ENCODE peak calls at places on chromosomes 5 and 9, in five cellular contexts. One of them, this sample, is unnamed.
A peak's percentile ranks its signal among the peaks of the same experiment; 100 is the strongest.

GRCh38 chr5:83475540-83476469 is 4.3 kb downstream of the VCAN start:
- DNase-seq in left ventricle myocardium inferior: no peak
- DNase-seq in MCF 10A: peak; percentile 73
- DNase-seq in astrocyte: peak; percentile 96
- DNase-seq in tibial nerve: no peak
- DNase-seq in this sample: no peak

GRCh38 chr5:94969174-94969573 is 315.7 kb downstream of the MCTP1 start:
- DNase-seq in left ventricle myocardium inferior: no peak
- DNase-seq in MCF 10A: peak; percentile 32
- DNase-seq in astrocyte: peak; percentile 1
- DNase-seq in tibial nerve: no peak
- DNase-seq in this sample: no peak

GRCh38 chr5:152470167-152470566 is 65.1 kb upstream of the NMUR2 start:
- DNase-seq in left ventricle myocardium inferior: no peak
- DNase-seq in MCF 10A: no peak
- DNase-seq in astrocyte: no peak
- DNase-seq in tibial nerve: no peak
- DNase-seq in this sample: no peak

GRCh38 chr5:93053825-93054224 is 527.2 kb downstream of the NR2F1-AS1 start:
- DNase-seq in left ventricle myocardium inferior: no peak
- DNase-seq in MCF 10A: peak; percentile 32
- DNase-seq in astrocyte: peak; percentile 20
- DNase-seq in tibial nerve: no peak
- DNase-seq in this sample: no peak

GRCh38 chr5:33088176-33088575 is 352.6 kb upstream of the TARS1 start:
- DNase-seq in left ventricle myocardium inferior: no peak
- DNase-seq in MCF 10A: no peak
- DNase-seq in astrocyte: no peak
- DNase-seq in tibial nerve: no peak
- DNase-seq in this sample: no peak

GRCh38 chr5:134132372-134133212 is 18.1 kb downstream of the TCF7 start:
- DNase-seq in left ventricle myocardium inferior: peak; percentile 9
- DNase-seq in MCF 10A: no peak
- DNase-seq in astrocyte: no peak
- DNase-seq in tibial nerve: no peak
- DNase-seq in this sample: no peak

GRCh38 chr9:80040457-80040856 is 468.7 kb downstream of the TLE4 start:
- DNase-seq in left ventricle myocardium inferior: no peak
- DNase-seq in MCF 10A: no peak
- DNase-seq in astrocyte: no peak
- DNase-seq in tibial nerve: no peak
- DNase-seq in this sample: no peak

GRCh38 chr5:107538331-107539162 is 132.2 kb downstream of the EFNA5 start:
- DNase-seq in left ventricle myocardium inferior: no peak
- DNase-seq in MCF 10A: no peak
- DNase-seq in astrocyte: peak; percentile 67
- DNase-seq in tibial nerve: no peak
- DNase-seq in this sample: no peak

GRCh38 chr9:5140151-5140550 is 45.3 kb downstream of the INSL6 start:
- DNase-seq in left ventricle myocardium inferior: no peak
- DNase-seq in MCF 10A: no peak
- DNase-seq in astrocyte: no peak
- DNase-seq in tibial nerve: no peak
- DNase-seq in this sample: no peak

GRCh38 chr9:33818167-33818831 is 1.3 kb downstream of the UBE2R2 start:
- DNase-seq in left ventricle myocardium inferior: peak; percentile 52
- DNase-seq in MCF 10A: no peak
- DNase-seq in astrocyte: no peak
- DNase-seq in tibial nerve: no peak
- DNase-seq in this sample: peak; percentile 68

GRCh38 chr5:129541648-129542251 is 81.7 kb downstream of the ADAMTS19 start:
- DNase-seq in left ventricle myocardium inferior: no peak
- DNase-seq in MCF 10A: peak; percentile 74
- DNase-seq in astrocyte: peak; percentile 10
- DNase-seq in tibial nerve: no peak
- DNase-seq in this sample: no peak

GRCh38 chr5:150473673-150474358 is 24.3 kb upstream of the RPS14 start:
- DNase-seq in left ventricle myocardium inferior: no peak
- DNase-seq in MCF 10A: peak; percentile 66
- DNase-seq in astrocyte: peak; percentile 96
- DNase-seq in tibial nerve: no peak
- DNase-seq in this sample: no peak

GRCh38 chr5:126732716-126733115 is 44.2 kb upstream of the LMNB1 start:
- DNase-seq in left ventricle myocardium inferior: no peak
- DNase-seq in MCF 10A: no peak
- DNase-seq in astrocyte: no peak
- DNase-seq in tibial nerve: no peak
- DNase-seq in this sample: no peak

GRCh38 chr5:62111428-62111827 is 194.6 kb upstream of the KIF2A start:
- DNase-seq in left ventricle myocardium inferior: no peak
- DNase-seq in MCF 10A: no peak
- DNase-seq in astrocyte: no peak
- DNase-seq in tibial nerve: no peak
- DNase-seq in this sample: no peak

GRCh38 chr9:19940808-19941207 is 152.0 kb upstream of the SLC24A2 start:
- DNase-seq in left ventricle myocardium inferior: no peak
- DNase-seq in MCF 10A: no peak
- DNase-seq in astrocyte: no peak
- DNase-seq in tibial nerve: no peak
- DNase-seq in this sample: no peak

GRCh38 chr9:19948021-19948420 is 159.2 kb upstream of the SLC24A2 start:
- DNase-seq in left ventricle myocardium inferior: no peak
- DNase-seq in MCF 10A: no peak
- DNase-seq in astrocyte: no peak
- DNase-seq in tibial nerve: no peak
- DNase-seq in this sample: no peak

DNA sequence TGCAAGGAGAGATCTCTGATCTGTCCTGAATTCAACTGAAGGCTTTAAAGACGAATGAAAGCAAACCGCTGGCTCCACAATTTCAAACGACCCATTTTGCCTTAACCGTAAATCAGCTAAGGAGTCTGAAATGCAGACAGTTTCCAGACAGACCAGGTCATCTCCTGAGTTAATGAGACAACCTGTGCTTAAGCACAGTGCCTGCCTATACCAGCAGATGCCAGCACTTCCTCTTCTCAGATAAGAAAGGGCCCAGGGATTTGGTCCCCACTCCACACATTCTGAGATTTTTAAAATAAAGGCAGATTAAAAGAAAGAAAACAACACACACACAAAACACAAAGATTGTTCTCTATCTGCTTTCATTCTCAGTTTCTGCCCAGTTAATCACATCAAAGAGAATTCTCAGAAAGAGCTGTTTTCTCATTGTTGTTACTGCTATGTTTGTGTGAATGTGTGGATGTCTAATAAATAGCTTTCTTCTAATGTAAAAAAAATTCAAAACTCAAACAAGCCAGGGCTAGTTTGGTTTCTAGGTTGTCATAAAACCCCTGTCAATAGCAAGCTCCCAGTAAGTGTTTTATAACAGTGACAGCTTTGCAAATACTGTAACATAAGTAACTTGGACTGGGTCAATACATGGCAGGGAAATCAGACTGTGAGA is 157.7 kb upstream of the SLC24A2 start:
- DNase-seq in left ventricle myocardium inferior: no peak
- DNase-seq in MCF 10A: peak; percentile 11
- DNase-seq in astrocyte: peak; percentile 18
- DNase-seq in tibial nerve: no peak
- DNase-seq in this sample: no peak
- TF ChIP-seq CTCF in left ventricle myocardium inferior: peak; percentile 26
- TF ChIP-seq CTCF in MCF 10A: peak; percentile 28
- TF ChIP-seq CTCF in astrocyte: peak; percentile 25
- TF ChIP-seq CTCF in tibial nerve: no peak
- TF ChIP-seq CTCF in this sample: no peak

GRCh38 chr5:77133061-77133758 is 46.1 kb upstream of the ZBED3 start:
- DNase-seq in left ventricle myocardium inferior: peak; percentile 32
- DNase-seq in MCF 10A: peak; percentile 99
- DNase-seq in astrocyte: peak; percentile 98
- DNase-seq in tibial nerve: peak; percentile 36
- DNase-seq in this sample: no peak

GRCh38 chr5:77128411-77129061 is 41.5 kb upstream of the ZBED3 start:
- DNase-seq in left ventricle myocardium inferior: no peak
- DNase-seq in MCF 10A: no peak
- DNase-seq in astrocyte: no peak
- DNase-seq in tibial nerve: no peak
- DNase-seq in this sample: no peak

GRCh38 chr5:77129386-77129785 is 42.3 kb upstream of the ZBED3 start:
- DNase-seq in left ventricle myocardium inferior: no peak
- DNase-seq in MCF 10A: peak; percentile 44
- DNase-seq in astrocyte: peak; percentile 5
- DNase-seq in tibial nerve: no peak
- DNase-seq in this sample: no peak
- TF ChIP-seq CTCF in left ventricle myocardium inferior: peak; percentile 24
- TF ChIP-seq CTCF in MCF 10A: peak; percentile 33
- TF ChIP-seq CTCF in astrocyte: peak; percentile 25
- TF ChIP-seq CTCF in tibial nerve: no peak
- TF ChIP-seq CTCF in this sample: no peak

GRCh38 chr9:112091805-112092204 is 83.3 kb downstream of the SUSD1 start:
- DNase-seq in left ventricle myocardium inferior: no peak
- DNase-seq in MCF 10A: no peak
- DNase-seq in astrocyte: peak; percentile 6
- DNase-seq in tibial nerve: no peak
- DNase-seq in this sample: no peak
- TF ChIP-seq CTCF in left ventricle myocardium inferior: peak; percentile 49
- TF ChIP-seq CTCF in MCF 10A: no peak
- TF ChIP-seq CTCF in astrocyte: peak; percentile 13
- TF ChIP-seq CTCF in tibial nerve: no peak
- TF ChIP-seq CTCF in this sample: no peak

DNA sequence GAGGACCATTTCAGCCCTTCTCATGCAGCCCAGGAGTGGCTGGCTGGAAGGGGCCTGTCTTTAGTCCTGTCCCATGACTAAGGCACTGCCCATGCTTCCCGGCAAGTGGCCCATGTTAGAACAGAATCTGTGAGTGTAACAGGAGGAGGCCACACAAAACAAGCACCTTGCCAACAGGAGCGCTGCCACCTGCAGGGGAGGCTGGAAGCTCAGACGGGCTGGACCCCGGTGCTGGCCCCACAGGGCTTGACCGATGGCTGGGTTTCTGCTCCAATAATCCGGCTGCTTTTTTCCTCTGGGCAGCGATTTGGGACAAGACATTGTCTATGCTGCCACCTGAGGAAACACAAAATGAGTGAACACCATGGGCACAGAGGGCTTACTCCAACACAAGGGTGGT is 28.4 kb downstream of the ANKS6 start:
- DNase-seq in left ventricle myocardium inferior: no peak
- DNase-seq in MCF 10A: no peak
- DNase-seq in astrocyte: no peak
- DNase-seq in tibial nerve: no peak
- DNase-seq in this sample: no peak
- TF ChIP-seq CTCF in left ventricle myocardium inferior: no peak
- TF ChIP-seq CTCF in MCF 10A: no peak
- TF ChIP-seq CTCF in astrocyte: no peak
- TF ChIP-seq CTCF in tibial nerve: no peak
- TF ChIP-seq CTCF in this sample: no peak